ENCODE peak calls at places on chromosomes 11 and 22, in five cellular contexts. D, N, R, Q and Z are unnamed samples.

GRCh38 chr11:6655020-6655789 is 404 bp downstream of the DCHS1 start:
- DNase-seq in D (no peak), N (no peak), R (no peak), Q (no peak), Z (peak; percentile 81)

GRCh38 chr11:29093416-29093815 is 923.4 kb downstream of the KCNA4 start:
- DNase-seq in D (no peak), N (no peak), R (no peak), Q (no peak), Z (no peak)

GRCh38 chr22:31342389-31343125 is 3.6 kb downstream of the PATZ1 start:
- DNase-seq in D (no peak), N (no peak), R (no peak), Q (no peak), Z (no peak)

GRCh38 chr11:39732002-39732401 is 1727.5 kb downstream of the LRRC4C start:
- DNase-seq in D (no peak), N (no peak), R (no peak), Q (no peak), Z (no peak)

GRCh38 chr11:69137148-69137844 is 18.4 kb upstream of the SMIM38 start:
- DNase-seq in D (no peak), N (no peak), R (no peak), Q (no peak), Z (peak; percentile 53)

GRCh38 chr11:74024630-74025029 is 15.7 kb upstream of the UCP3 start:
- DNase-seq in D (peak; percentile 38), N (no peak), R (no peak), Q (no peak), Z (no peak)

GRCh38 chr22:27215826-27216320 is 558.5 kb downstream of the MIAT start:
- DNase-seq in D (no peak), N (no peak), R (no peak), Q (no peak), Z (no peak)

GRCh38 chr11:115247953-115248352 is 256.3 kb downstream of the CADM1 start:
- DNase-seq in D (no peak), N (no peak), R (no peak), Q (no peak), Z (no peak)

GRCh38 chr11:70625921-70626518 is 227.7 kb downstream of the CTTN start:
- DNase-seq in D (no peak), N (no peak), R (no peak), Q (no peak), Z (no peak)

GRCh38 chr22:42747701-42748513 is 27.2 kb upstream of the A4GALT start:
- DNase-seq in D (no peak), N (no peak), R (no peak), Q (no peak), Z (no peak)

GRCh38 chr11:124669193-124669592 is 4.3 kb downstream of the SIAE start:
- DNase-seq in D (peak; percentile 81), N (peak; percentile 23), R (peak; percentile 12), Q (peak; percentile 28), Z (no peak)

GRCh38 chr22:27801616-27802388 is at the start of gene MN1:
- DNase-seq in D (peak; percentile 57), N (peak; percentile 30), R (peak; percentile 54), Q (no peak), Z (no peak)

GRCh38 chr22:44142421-44143116 is 38.2 kb upstream of the PARVG start:
- DNase-seq in D (no peak), N (no peak), R (no peak), Q (no peak), Z (no peak)

GRCh38 chr11:33258631-33259184 is 1.5 kb downstream of the HIPK3 start:
- DNase-seq in D (no peak), N (no peak), R (no peak), Q (no peak), Z (no peak)

GRCh38 chr11:61791737-61792309 is 576 bp downstream of the TMEM258 start:
- DNase-seq in D (peak; percentile 78), N (peak; percentile 35), R (peak; percentile 80), Q (peak; percentile 63), Z (no peak)

GRCh38 chr11:57407010-57407409 is 16.6 kb upstream of the PRG2 start:
- DNase-seq in D (no peak), N (no peak), R (no peak), Q (no peak), Z (no peak)

GRCh38 chr11:13169709-13170108 is 107.9 kb upstream of the BMAL1 start:
- DNase-seq in D (no peak), N (no peak), R (no peak), Q (peak; percentile 48), Z (no peak)

GRCh38 chr22:23542933-23543332 is 37.2 kb downstream of the IGLL1 start:
- DNase-seq in D (no peak), N (no peak), R (no peak), Q (no peak), Z (no peak)

GRCh38 chr11:129374993-129375721 is 491 bp upstream of the BARX2 start:
- DNase-seq in D (peak; percentile 79), N (no peak), R (no peak), Q (no peak), Z (no peak)

GRCh38 chr22:19382240-19382639 is 49.3 kb downstream of the HIRA start:
- DNase-seq in D (no peak), N (no peak), R (no peak), Q (no peak), Z (no peak)

DNA sequence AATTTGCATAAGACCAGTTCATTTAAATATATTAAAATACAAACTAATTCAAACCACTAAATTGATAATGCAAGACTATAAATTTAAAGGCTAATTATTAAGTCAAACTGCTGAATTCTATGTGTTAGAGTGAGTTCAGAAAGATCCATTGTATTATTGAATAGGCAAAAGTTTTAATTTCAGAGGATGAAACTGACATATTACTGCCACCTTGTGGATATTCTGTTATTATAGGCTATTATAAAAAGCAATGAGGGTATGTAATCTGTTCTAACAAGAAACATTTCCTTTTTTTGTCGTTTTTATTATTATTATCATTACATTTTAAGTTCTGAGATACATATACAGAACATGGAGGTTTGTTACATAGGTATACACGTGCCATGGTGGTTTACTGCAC is 20.9 kb upstream of the NAALAD2 start:
- DNase-seq in D (no peak), N (no peak), R (no peak), Q (no peak), Z (no peak)
- TF ChIP-seq CTCF in D (no peak), N (no peak), R (no peak), Q (peak; percentile 15), Z (no peak)

DNA sequence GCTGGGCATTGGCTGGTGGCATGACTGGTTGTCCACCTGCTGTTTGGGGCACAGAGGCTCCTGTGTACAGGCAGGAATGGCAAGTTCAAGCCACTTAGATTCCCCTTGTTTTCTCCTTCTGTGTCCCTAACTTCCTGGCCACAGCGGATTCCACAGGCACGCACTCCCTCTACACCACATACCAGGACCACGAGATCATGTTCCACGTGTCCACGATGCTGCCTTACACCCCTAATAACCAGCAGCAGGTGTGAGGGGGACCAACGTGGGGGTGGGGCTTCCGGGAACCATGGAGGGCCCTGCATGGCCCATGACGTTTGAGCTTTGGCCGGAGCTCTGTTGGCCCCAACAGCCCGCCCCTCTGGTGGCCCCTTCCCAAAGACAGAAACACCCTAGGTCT is 7.8 kb downstream of the SIPA1 start:
- DNase-seq in D (no peak), N (no peak), R (no peak), Q (no peak), Z (peak; percentile 74)
- H3K36me3 ChIP-seq in D (no peaks in the 10 kb centered on the region), N (no peaks in the 10 kb centered on the region), R (no peaks in the 10 kb centered on the region), Q (peaks cover 13% of the 10 kb centered on the region), Z (peaks cover 12% of the 10 kb centered on the region)

GRCh38 chr11:76551400-76551799 is 106.6 kb downstream of the EMSY start:
- DNase-seq in D (no peak), N (no peak), R (no peak), Q (no peak), Z (no peak)
- TF ChIP-seq CTCF in D (peak; percentile 9), N (no peak), R (peak; percentile 28), Q (peak; percentile 31), Z (peak; percentile 57)

DNA sequence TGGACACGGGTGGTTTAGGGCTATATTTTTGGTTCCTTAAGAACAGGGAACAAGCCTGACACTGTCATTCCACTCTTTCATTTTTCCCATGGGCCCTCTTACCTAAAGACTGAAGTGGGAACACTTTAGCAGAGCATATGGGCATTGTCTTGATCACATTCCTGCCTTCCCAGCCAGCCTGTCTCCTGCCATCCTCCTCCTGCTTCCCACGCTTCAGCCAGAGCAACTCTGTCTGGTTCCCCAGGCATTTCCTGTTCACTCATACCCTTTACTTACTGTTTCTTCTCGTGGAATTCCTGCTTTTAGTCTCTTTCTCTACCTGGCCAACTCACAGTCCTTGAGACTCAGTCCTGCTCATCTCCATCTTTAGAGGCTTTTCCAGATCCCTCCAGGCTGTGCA is 22.8 kb downstream of the MRPL16 start:
- DNase-seq in D (no peak), N (no peak), R (no peak), Q (no peak), Z (no peak)
- H3K36me3 ChIP-seq in D (no peaks in the 10 kb centered on the region), N (no peaks in the 10 kb centered on the region), R (no peaks in the 10 kb centered on the region), Q (peaks cover 30% of the 10 kb centered on the region), Z (peaks cover 84% of the 10 kb centered on the region)

DNA sequence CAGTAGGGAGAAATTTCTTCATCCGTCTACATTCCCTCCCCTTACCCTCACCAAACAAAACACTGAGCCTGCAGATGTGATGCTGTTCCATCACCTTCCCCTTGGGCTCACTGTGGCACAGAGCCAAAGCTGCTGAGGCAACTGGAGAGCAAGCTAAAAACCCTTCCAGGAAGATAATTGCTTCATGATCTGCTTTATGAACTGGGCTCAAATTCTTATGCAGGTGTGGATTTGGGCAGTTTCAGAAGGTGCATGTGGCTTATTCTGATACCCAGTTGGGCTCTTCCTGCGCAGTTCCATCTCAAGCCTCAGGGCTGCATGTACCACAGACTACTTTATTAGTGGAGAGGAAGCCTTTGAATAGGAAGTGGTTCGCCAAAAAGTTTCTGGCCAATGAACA is 58.3 kb downstream of the AAMDC start:
- DNase-seq in D (peak; percentile 1), N (no peak), R (peak; percentile 66), Q (no peak), Z (no peak)
- TF ChIP-seq CTCF in D (no peak), N (no peak), R (no peak), Q (no peak), Z (peak; percentile 6)

GRCh38 chr11:72233056-72233772 is 8.6 kb downstream of the INPPL1 start:
- DNase-seq in D (no peak), N (no peak), R (no peak), Q (no peak), Z (peak; percentile 49)

GRCh38 chr11:72231396-72232259 is 7.1 kb downstream of the INPPL1 start:
- DNase-seq in D (no peak), N (no peak), R (no peak), Q (no peak), Z (no peak)

GRCh38 chr11:72233773-72234513 is 9.4 kb downstream of the INPPL1 start:
- DNase-seq in D (no peak), N (no peak), R (no peak), Q (no peak), Z (peak; percentile 53)

GRCh38 chr11:72230764-72231365 is 6.3 kb downstream of the INPPL1 start:
- DNase-seq in D (no peak), N (peak; percentile 8), R (no peak), Q (no peak), Z (no peak)

GRCh38 chr11:72232260-72233055 is 7.9 kb downstream of the INPPL1 start:
- DNase-seq in D (no peak), N (no peak), R (no peak), Q (no peak), Z (peak; percentile 41)
- H3K36me3 ChIP-seq in D (peaks cover 3% of the 10 kb centered on the region), N (no peaks in the 10 kb centered on the region), R (no peaks in the 10 kb centered on the region), Q (peaks cover 9% of the 10 kb centered on the region), Z (peaks cover 4% of the 10 kb centered on the region)